ENCODE peak calls at places on chromosome 7, in four cellular contexts. N is WTC11, K is K562, T is HepG2. R is an unnamed sample.

GRCh38 chr7:13848576-13849527 is 140.6 kb downstream of the ETV1 start:
- DNase-seq in N (no peak), K (peak; percentile 20), T (no peak), R (peak; percentile 21)

GRCh38 chr7:91988213-91988612 is 47.6 kb downstream of the AKAP9 start:
- DNase-seq in N (no peak), K (no peak), T (no peak), R (no peak)

GRCh38 chr7:135558337-135558767 is 635 bp downstream of the NUP205 start:
- DNase-seq in N (peak; percentile 36), K (peak; percentile 91), T (peak; percentile 71), R (peak; percentile 84)

GRCh38 chr7:83836028-83836427 is 187.1 kb upstream of the SEMA3E start:
- DNase-seq in N (no peak), K (no peak), T (no peak), R (no peak)

GRCh38 chr7:77338883-77339629 is 77.1 kb downstream of the GSAP start:
- DNase-seq in N (no peak), K (no peak), T (peak; percentile 35), R (no peak)

GRCh38 chr7:123681561-123681960 is 25.9 kb downstream of the LMOD2 start:
- DNase-seq in N (no peak), K (no peak), T (peak; percentile 38), R (no peak)

GRCh38 chr7:137882806-137883205 is 36.0 kb upstream of the DGKI start:
- DNase-seq in N (no peak), K (no peak), T (no peak), R (no peak)

GRCh38 chr7:102260856-102261255 is 25.8 kb upstream of the SH2B2 start:
- DNase-seq in N (no peak), K (no peak), T (no peak), R (peak; percentile 96)

GRCh38 chr7:158804335-158804734 is 25.0 kb downstream of the ESYT2 start:
- DNase-seq in N (no peak), K (no peak), T (no peak), R (no peak)

GRCh38 chr7:3888096-3888495 is 587.0 kb downstream of the SDK1 start:
- DNase-seq in N (no peak), K (no peak), T (no peak), R (no peak)

GRCh38 chr7:78752554-78752953 is 700.9 kb downstream of the MAGI2 start:
- DNase-seq in N (no peak), K (no peak), T (no peak), R (no peak)

GRCh38 chr7:125061776-125062397 is 132.3 kb upstream of the POT1 start:
- DNase-seq in N (no peak), K (no peak), T (no peak), R (no peak)

GRCh38 chr7:67438913-67439312 is 442.3 kb downstream of the TYW1 start:
- DNase-seq in N (no peak), K (no peak), T (no peak), R (no peak)

GRCh38 chr7:50507898-50508470 is 57.2 kb downstream of the DDC start:
- DNase-seq in N (no peak), K (peak; percentile 16), T (no peak), R (peak; percentile 86)

GRCh38 chr7:45670717-45671116 is 96.5 kb downstream of the ADCY1 start:
- DNase-seq in N (no peak), K (no peak), T (no peak), R (no peak)

GRCh38 chr7:87543623-87544022 is 57.1 kb downstream of the ABCB1 start:
- DNase-seq in N (no peak), K (no peak), T (no peak), R (no peak)

GRCh38 chr7:74521855-74522254 is 68.1 kb downstream of the GTF2IRD1 start:
- DNase-seq in N (no peak), K (no peak), T (no peak), R (no peak)

GRCh38 chr7:21086688-21087087 is 300.0 kb upstream of the SP8 start:
- DNase-seq in N (no peak), K (no peak), T (no peak), R (no peak)

GRCh38 chr7:21851445-21852043 is 94.2 kb downstream of the CDCA7L start:
- DNase-seq in N (no peak), K (no peak), T (no peak), R (no peak)

GRCh38 chr7:41163991-41164390 is 538.9 kb downstream of the INHBA start:
- DNase-seq in N (no peak), K (no peak), T (no peak), R (no peak)

GRCh38 chr7:41161188-41161587 is 541.7 kb downstream of the INHBA start:
- DNase-seq in N (no peak), K (no peak), T (no peak), R (no peak)

GRCh38 chr7:41164440-41164839 is 538.5 kb downstream of the INHBA start:
- DNase-seq in N (no peak), K (no peak), T (no peak), R (no peak)

GRCh38 chr7:41162612-41163011 is 540.3 kb downstream of the INHBA start:
- DNase-seq in N (no peak), K (no peak), T (no peak), R (no peak)
- TF ChIP-seq FOXJ3 in N (no peak), K (no peak), T (no peak), R (no peak)

DNA sequence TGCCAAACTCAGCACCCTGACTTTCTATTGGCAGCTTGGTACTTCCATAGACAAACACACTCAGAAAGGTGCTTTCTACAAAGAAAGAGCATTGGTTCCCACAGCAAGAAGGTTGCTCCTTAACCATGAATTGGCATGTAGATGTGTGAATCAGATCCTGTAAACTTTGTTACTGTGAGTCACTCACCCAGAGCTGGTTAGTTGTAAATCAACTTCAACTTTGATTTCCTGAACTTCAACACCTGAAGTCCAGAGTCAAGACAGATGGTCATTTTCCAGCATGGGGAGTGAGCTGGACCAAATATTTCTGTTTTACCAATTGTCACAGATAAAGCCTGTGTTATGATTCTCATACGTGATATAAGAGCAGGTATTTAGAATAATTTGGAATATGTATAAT is 797.2 kb downstream of the TNS3 start:
- DNase-seq in N (no peak), K (no peak), T (no peak), R (no peak)
- TF ChIP-seq FOXJ3 in N (no peak), K (no peak), T (no peak), R (no peak)

GRCh38 chr7:98418271-98418635 is 17.4 kb upstream of the BAIAP2L1 start:
- DNase-seq in N (no peak), K (peak; percentile 15), T (peak; percentile 44), R (no peak)

GRCh38 chr7:98418636-98419315 is 17.9 kb upstream of the BAIAP2L1 start:
- DNase-seq in N (no peak), K (peak; percentile 82), T (peak; percentile 100), R (peak; percentile 31)

GRCh38 chr7:98423043-98423442 is 22.2 kb upstream of the BAIAP2L1 start:
- DNase-seq in N (no peak), K (peak; percentile 70), T (peak; percentile 36), R (peak; percentile 41)

DNA sequence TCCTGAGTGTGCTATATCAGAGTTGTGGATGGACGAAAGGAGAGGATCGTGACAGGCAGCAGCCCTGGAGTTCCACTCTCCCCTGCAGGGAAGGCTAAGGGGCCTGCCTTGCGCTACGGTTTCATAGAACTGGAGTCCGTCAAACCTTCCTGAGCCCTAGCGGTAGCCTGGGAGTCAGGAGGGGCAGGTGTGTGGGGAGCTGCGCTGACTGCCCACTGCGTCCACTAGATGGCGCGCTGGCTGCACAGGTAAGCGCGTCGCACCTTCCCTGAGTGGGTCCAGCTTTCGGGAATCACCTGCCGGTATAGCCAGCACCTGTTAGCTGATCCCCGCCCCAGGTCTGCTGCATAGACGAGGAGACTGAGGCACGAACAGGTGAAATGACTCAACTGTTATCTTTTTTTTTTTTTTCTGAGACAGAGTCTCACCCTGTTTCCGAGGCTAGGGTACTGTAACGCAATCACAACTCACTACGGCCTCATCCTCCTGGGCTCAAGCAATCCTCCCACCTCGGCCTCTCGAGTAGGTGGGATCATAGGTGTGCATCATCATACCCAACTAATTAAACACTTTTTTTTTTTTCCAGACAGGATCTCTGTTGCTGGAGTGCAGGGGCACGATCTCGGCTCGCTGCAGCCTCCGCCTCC is 20.2 kb upstream of the BAIAP2L1 start:
- DNase-seq in N (peak; percentile 93), K (peak; percentile 89), T (peak; percentile 76), R (peak; percentile 87)
- TF ChIP-seq FOXJ3 in N (no peak), K (no peak), T (peak; percentile 57), R (no peak)

DNA sequence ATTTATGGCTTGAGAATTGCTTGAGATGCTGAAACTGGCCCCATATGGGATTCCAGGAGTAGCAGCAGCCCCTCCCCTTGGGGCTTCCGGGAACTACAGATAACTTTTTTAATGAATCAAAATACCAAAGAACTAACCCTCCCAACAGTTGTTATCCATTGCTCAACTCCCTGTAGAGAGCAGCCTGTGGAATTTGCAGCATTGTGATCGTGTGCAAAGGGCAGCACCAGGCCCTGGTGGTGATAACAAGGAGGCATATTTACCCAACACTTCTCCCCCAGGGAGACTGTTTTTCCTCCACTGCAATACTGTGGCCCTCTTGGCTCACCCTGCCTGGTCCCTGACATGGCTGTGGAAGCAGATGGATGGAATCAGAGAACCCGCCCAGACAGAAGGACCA is 196.2 kb downstream of the PLXNA4 start:
- DNase-seq in N (no peak), K (no peak), T (peak; percentile 15), R (no peak)
- TF ChIP-seq FOXJ3 in N (no peak), K (no peak), T (no peak), R (no peak)

DNA sequence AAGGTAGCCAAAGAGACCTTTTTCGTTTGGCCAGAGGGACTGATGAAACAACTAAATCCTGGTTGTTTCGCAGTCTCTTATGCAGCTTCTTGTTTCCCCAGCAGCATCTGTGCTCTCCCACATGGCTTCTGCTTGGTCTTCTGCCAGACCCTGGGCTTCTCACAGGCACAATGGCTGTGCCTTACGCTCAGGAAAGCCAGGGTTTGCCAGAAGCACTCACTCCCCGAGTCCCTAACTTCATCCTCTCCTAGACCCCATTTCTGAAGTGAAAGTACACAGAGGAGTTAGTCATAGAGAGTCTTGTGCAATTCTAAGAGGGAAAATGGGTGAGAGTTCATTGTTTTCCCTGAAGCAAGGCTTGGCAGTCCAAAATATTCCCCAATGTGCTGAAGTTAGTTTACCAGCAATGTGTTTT is 121.7 kb downstream of the EVX1 start:
- DNase-seq in N (no peak), K (no peak), T (no peak), R (no peak)
- TF ChIP-seq FOXJ3 in N (no peak), K (no peak), T (no peak), R (no peak)

GRCh38 chr7:28446131-28446530 is 33.8 kb downstream of the CREB5 start:
- DNase-seq in N (no peak), K (no peak), T (no peak), R (no peak)

GRCh38 chr7:28447071-28447470 is 34.8 kb downstream of the CREB5 start:
- DNase-seq in N (no peak), K (no peak), T (no peak), R (no peak)

GRCh38 chr7:28442540-28443420 is 30.5 kb downstream of the CREB5 start:
- DNase-seq in N (no peak), K (no peak), T (no peak), R (no peak)

GRCh38 chr7:28448708-28449107 is 36.4 kb downstream of the CREB5 start:
- DNase-seq in N (no peak), K (no peak), T (no peak), R (no peak)
- TF ChIP-seq FOXJ3 in N (no peak), K (no peak), T (no peak), R (no peak)

GRCh38 chr7:98399462-98399861 is 1.4 kb downstream of the BAIAP2L1 start:
- DNase-seq in N (no peak), K (no peak), T (no peak), R (no peak)
- TF ChIP-seq FOXJ3 in N (no peak), K (no peak), T (no peak), R (no peak)